ENCODE peak calls at places on chromosome 7, in four cellular contexts. H is HCT116; K is CD8-positive, alpha-beta T cell; E is PC-3. F is an unnamed sample.

GRCh38 chr7:2363283-2363682 is 8.7 kb downstream of the EIF3B start:
- DNase-seq in E (no peak), H (no peak), K (no peak), F (no peak)

GRCh38 chr7:66542528-66543373 is 85.9 kb upstream of the KCTD7 start:
- DNase-seq in E (peak), H (no peak), K (no peak), F (no peak)

GRCh38 chr7:152347888-152348287 is 87.9 kb downstream of the KMT2C start:
- DNase-seq in H (no peak), K (no peak), E (no peak), F (no peak)

GRCh38 chr7:117021366-117021765 is 68.1 kb downstream of the ST7 start:
- DNase-seq in E (no peak), K (no peak), H (no peak), F (no peak)

GRCh38 chr7:87483131-87483530 is 7.7 kb upstream of the ABCB4 start:
- DNase-seq in K (no peak), E (no peak), H (no peak), F (no peak)

GRCh38 chr7:47147213-47147631 is 434.7 kb downstream of the TNS3 start:
- DNase-seq in K (no peak), E (no peak), H (no peak), F (no peak)

GRCh38 chr7:47601119-47601880 is 19.4 kb upstream of the TNS3 start:
- DNase-seq in K (no peak), E (peak), H (no peak), F (peak)

GRCh38 chr7:105487559-105488218 is 34.4 kb downstream of the PUS7 start:
- DNase-seq in K (no peak), E (peak), H (no peak), F (peak)

GRCh38 chr7:30921951-30922401 is 10.3 kb downstream of the AQP1 start:
- DNase-seq in H (no peak), E (no peak), K (no peak), F (no peak)

GRCh38 chr7:133054167-133054840 is 27.6 kb downstream of the CHCHD3 start:
- DNase-seq in K (no peak), E (no peak), H (no peak), F (peak)

GRCh38 chr7:24981544-24981951 is 1.6 kb upstream of the OSBPL3 start:
- DNase-seq in H (no peak), K (no peak), E (peak), F (peak)

GRCh38 chr7:104230606-104231005 is 22.8 kb upstream of the ORC5 start:
- DNase-seq in K (no peak), H (no peak), E (no peak), F (no peak)

GRCh38 chr7:29360633-29361625 is 166.4 kb downstream of the CHN2 start:
- DNase-seq in K (no peak), H (no peak), E (no peak), F (no peak)

GRCh38 chr7:100493476-100494264 is 9.9 kb downstream of the NYAP1 start:
- DNase-seq in H (no peak), E (no peak), K (no peak), F (no peak)

GRCh38 chr7:37353949-37354660 is 94.6 kb downstream of the ELMO1 start:
- DNase-seq in H (no peak), K (no peak), E (no peak), F (no peak)

GRCh38 chr7:1372671-1373379 is 86.4 kb downstream of the MICALL2 start:
- DNase-seq in H (no peak), K (no peak), E (no peak), F (no peak)

GRCh38 chr7:155351120-155351870 is 53.6 kb downstream of the INSIG1 start:
- DNase-seq in K (no peak), H (no peak), E (no peak), F (no peak)

GRCh38 chr7:110921478-110922210 is 169.3 kb upstream of the LRRN3 start:
- DNase-seq in K (no peak), H (no peak), E (no peak), F (peak)

GRCh38 chr7:155612658-155613057 is 31.8 kb upstream of the RBM33 start:
- DNase-seq in H (no peak), E (no peak), K (no peak), F (no peak)

GRCh38 chr7:88357295-88357694 is 50.6 kb upstream of the STEAP4 start:
- DNase-seq in K (no peak), E (peak), H (no peak), F (peak)

GRCh38 chr7:74203157-74203556 is 6.6 kb upstream of the LAT2 start:
- DNase-seq in H (no peak), E (peak), K (no peak), F (peak)

GRCh38 chr7:54014765-54015164 is 527.4 kb upstream of the VSTM2A start:
- DNase-seq in K (no peak), E (no peak), H (no peak), F (no peak)

GRCh38 chr7:2151801-2152612 is 80.7 kb downstream of the MAD1L1 start:
- DNase-seq in K (no peak), H (no peak), E (no peak), F (no peak)

GRCh38 chr7:93715234-93715633 is 140.7 kb upstream of the CALCR start:
- DNase-seq in K (no peak), E (peak), H (peak), F (peak)

GRCh38 chr7:55004579-55004978 is 14.2 kb upstream of the EGFR start:
- DNase-seq in K (no peak), H (no peak), E (no peak), F (no peak)

GRCh38 chr7:130492519-130493274 is 812 bp downstream of the MEST start:
- DNase-seq in H (no peak), E (no peak), K (no peak), F (no peak)

GRCh38 chr7:6250364-6250833 is 22.0 kb downstream of the CYTH3 start:
- DNase-seq in E (no peak), K (no peak), H (no peak), F (peak)

GRCh38 chr7:46576950-46577349 is 655.9 kb upstream of the IGFBP3 start:
- DNase-seq in E (no peak), H (no peak), K (no peak), F (no peak)

GRCh38 chr7:45176886-45177731 is 19.5 kb downstream of the RAMP3 start:
- DNase-seq in E (no peak), K (no peak), H (no peak), F (no peak)

GRCh38 chr7:146956323-146956722 is 839.7 kb downstream of the CNTNAP2 start:
- DNase-seq in K (no peak), E (no peak), H (no peak), F (no peak)

GRCh38 chr7:1954366-1955004 is 278.3 kb downstream of the MAD1L1 start:
- DNase-seq in K (no peak), H (no peak), E (no peak), F (no peak)

GRCh38 chr7:77903597-77903996 is 105.0 kb downstream of the PHTF2 start:
- DNase-seq in H (no peak), E (peak), K (no peak), F (no peak)

GRCh38 chr7:18849130-18849529 is 268.3 kb downstream of the TWIST1 start:
- DNase-seq in H (no peak), E (peak), K (no peak), F (no peak)

GRCh38 chr7:69736411-69736810 is 138.1 kb downstream of the AUTS2 start:
- DNase-seq in E (no peak), H (no peak), K (no peak), F (no peak)

GRCh38 chr7:65872776-65873581 is at the start of gene VKORC1L1:
- DNase-seq in E (peak), K (peak), H (peak), F (peak)

GRCh38 chr7:127390817-127391590 is 1.5 kb downstream of the ZNF800 start:
- DNase-seq in K (no peak), H (no peak), E (no peak), F (no peak)

GRCh38 chr7:127390186-127390816 is 2.2 kb downstream of the ZNF800 start:
- DNase-seq in E (no peak), K (no peak), H (no peak), F (no peak)

GRCh38 chr7:127392566-127393369 is at the start of gene ZNF800:
- DNase-seq in E (peak), H (peak), K (peak), F (peak)

GRCh38 chr7:127392182-127392565 is 334 bp downstream of the ZNF800 start:
- DNase-seq in E (peak), K (peak), H (no peak), F (peak)

DNA sequence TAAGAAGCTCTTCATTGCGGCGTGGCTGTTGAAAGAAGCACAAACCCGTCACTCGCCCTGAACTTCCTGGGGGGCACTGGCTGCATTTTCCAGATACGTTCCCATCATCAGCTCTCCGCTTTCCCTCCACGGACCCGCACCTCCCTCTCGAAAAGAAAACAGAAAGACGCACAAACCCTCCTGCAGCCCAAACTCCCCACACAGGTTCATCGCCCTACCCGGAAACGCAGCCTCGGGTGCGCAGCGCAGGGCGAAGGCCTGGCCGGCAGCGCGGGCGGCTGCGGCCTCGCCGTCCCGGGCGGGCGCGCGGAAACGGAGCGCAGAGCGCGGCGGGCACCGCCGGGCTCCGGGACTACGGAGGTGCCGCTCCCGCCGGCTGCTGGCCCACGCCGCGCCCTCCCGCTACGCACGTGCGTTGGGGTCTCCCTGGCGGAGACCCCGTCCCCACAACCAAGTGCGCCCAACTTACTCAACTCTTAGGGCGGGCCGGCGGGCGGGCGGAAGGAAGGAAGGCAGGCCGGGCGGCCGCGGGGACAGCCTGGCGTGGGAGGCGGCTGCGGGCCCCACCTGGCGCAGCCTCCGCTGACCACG is 822 bp downstream of the ZNF800 start:
- DNase-seq in K (peak), H (no peak), E (peak), F (peak)
- H3K27ac ChIP-seq in K (peak), H (peak), E (no peak), F (peak)

DNA sequence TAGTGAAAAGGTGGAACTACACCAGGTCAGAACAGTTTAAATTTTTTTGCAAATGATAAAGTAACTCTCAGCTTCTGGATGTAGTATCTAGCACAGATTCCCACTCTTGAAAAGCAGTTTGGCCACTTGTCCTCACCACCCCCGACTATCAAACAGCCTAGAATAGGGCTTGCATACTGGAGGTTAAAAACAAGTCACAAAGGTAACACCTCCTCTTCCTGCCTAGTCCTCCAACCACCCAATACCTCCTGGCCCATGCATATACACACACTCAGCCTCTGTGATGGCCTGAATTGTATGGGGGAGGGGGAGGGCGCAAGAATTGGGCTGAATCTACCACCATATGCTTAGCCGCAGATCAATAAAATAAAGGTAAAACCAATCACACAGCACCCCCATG is 5.7 kb downstream of the SKAP2 start:
- DNase-seq in K (no peak), H (no peak), E (no peak), F (peak)
- H3K27ac ChIP-seq in K (no peak), H (no peak), E (no peak), F (peak)

GRCh38 chr7:137715546-137715945 is 131.2 kb downstream of the DGKI start:
- DNase-seq in K (no peak), E (no peak), H (no peak), F (peak)

GRCh38 chr7:137718360-137718759 is 128.4 kb downstream of the DGKI start:
- DNase-seq in K (no peak), H (no peak), E (no peak), F (no peak)

GRCh38 chr7:137717811-137718271 is 128.9 kb downstream of the DGKI start:
- DNase-seq in K (no peak), H (no peak), E (no peak), F (no peak)

GRCh38 chr7:137716061-137716460 is 130.7 kb downstream of the DGKI start:
- DNase-seq in H (no peak), K (no peak), E (no peak), F (no peak)

DNA sequence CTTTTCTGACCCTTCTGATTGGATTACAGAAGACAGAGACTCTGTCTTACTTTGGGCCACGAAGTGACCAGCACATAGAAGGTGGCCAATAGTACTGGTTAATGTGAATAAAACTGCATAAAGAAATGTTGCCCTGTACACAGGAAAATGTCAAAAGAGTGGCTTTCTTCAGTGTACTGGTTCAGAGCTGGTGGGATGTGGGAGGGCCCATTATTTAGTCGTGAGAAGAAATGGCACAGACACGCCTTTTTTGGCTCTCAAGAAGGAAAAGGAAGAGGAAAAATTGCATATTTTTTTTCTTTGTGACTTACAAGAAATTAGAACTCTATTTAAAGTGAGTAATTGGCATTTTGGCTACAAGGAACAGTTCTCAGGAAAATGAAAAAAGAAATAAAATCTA is 129.7 kb downstream of the DGKI start:
- DNase-seq in H (no peak), E (no peak), K (no peak), F (no peak)
- H3K27ac ChIP-seq in H (no peak), E (no peak), K (no peak), F (no peak)

GRCh38 chr7:39816462-39817065 is 133.5 kb upstream of the CDK13 start:
- DNase-seq in E (no peak), H (no peak), K (no peak), F (no peak)

GRCh38 chr7:39810710-39811109 is 139.3 kb upstream of the CDK13 start:
- DNase-seq in K (no peak), H (no peak), E (peak), F (peak)

GRCh38 chr7:39810204-39810642 is 139.8 kb upstream of the CDK13 start:
- DNase-seq in H (peak), K (no peak), E (no peak), F (peak)

GRCh38 chr7:39811161-39811614 is 138.9 kb upstream of the CDK13 start:
- DNase-seq in E (peak), K (no peak), H (no peak), F (peak)
- H3K27ac ChIP-seq in E (no peak), K (no peak), H (no peak), F (peak)

DNA sequence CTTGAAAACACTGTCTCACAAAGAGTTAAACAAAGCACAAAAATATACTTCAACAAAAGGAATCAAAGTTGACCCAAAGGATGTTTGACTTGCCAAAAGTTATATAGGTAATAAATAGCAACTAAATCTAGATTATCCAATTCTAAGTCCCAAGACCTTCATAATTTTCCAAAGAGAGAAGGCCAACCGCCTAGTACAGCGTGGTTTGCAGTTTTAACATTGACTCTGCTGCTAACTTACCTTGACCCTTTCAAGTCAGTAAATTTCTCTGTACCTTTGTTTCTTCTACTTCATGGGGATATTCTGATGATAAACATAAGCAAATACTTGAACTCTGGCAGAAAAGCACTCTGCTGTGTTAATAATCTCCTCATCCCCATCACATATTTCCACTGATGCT is 1.9 kb upstream of the GPR22 start:
- DNase-seq in H (no peak), K (no peak), E (no peak), F (no peak)
- H3K27ac ChIP-seq in H (no peak), K (no peak), E (no peak), F (no peak)

DNA sequence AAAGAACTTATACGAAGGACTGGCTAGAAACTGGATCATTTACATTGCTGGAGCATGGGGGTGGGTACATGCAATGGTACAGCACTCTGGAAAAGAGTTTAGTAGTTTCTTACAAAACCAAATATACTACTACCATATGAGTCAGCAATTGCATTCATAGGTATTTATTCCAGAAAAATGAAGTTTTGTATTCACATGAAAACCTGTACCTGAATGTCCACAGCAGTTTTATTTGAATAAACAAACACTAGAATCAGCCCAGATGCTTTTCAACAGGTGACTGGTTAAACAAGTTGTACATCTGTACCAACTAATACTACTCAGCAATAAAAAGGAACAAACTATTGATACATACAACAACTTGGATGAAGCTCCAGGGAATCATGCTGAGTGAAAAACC is 3.4 kb downstream of the SCIN start:
- DNase-seq in K (no peak), H (no peak), E (peak), F (no peak)
- H3K27ac ChIP-seq in K (no peak), H (no peak), E (no peak), F (no peak)

GRCh38 chr7:22385326-22385725 is 28.4 kb upstream of the RAPGEF5 start:
- DNase-seq in K (no peak), E (no peak), H (no peak), F (no peak)
- H3K27ac ChIP-seq in K (no peak), E (no peak), H (no peak), F (no peak)

F was measured in mammary epithelial cell.